ENCODE peak calls at places on chromosomes 6 and 20, in nine cellular contexts. Q is cardiac fibroblast, Z is left lung, X is IMR-90, V is Panc1, L is ovary, W is neural crest cell, P is spleen, M is psoas muscle. H is an unnamed sample.

GRCh38 chr6:47810885-47811284 is 29.1 kb downstream of the OPN5 start:
- DNase-seq in X (no peak), V (no peak), Z (no peak), W (no peak), M (no peak), L (no peak), Q (no peak), P (no peak), H (no peak)

GRCh38 chr6:125759184-125759902 is 9.9 kb downstream of the HEY2 start:
- DNase-seq in P (no peak), X (no peak), V (no peak), L (no peak), Q (no peak), M (no peak), W (peak; percentile 31), Z (peak; percentile 75), H (peak; percentile 92)

GRCh38 chr20:8213831-8214587 is 81.9 kb downstream of the PLCB1 start:
- DNase-seq in W (no peak), Q (no peak), M (no peak), L (no peak), Z (no peak), P (no peak), X (no peak), V (no peak), H (no peak)

GRCh38 chr6:1380625-1381396 is 8.6 kb upstream of the FOXF2 start:
- DNase-seq in X (no peak), Q (no peak), V (no peak), Z (no peak), P (no peak), L (no peak), M (no peak), W (no peak), H (no peak)

GRCh38 chr6:148907573-148907972 is 160.7 kb downstream of the UST start:
- DNase-seq in M (no peak), V (no peak), P (no peak), Q (no peak), L (no peak), X (no peak), W (no peak), Z (no peak), H (no peak)

GRCh38 chr20:32150291-32150848 is 40.9 kb downstream of the TM9SF4 start:
- DNase-seq in W (no peak), M (no peak), Q (no peak), P (peak; percentile 58), L (no peak), Z (no peak), V (no peak), X (no peak), H (peak; percentile 61)

GRCh38 chr20:36093804-36094145 is 60.8 kb upstream of the EPB41L1 start:
- DNase-seq in Q (no peak), V (no peak), M (no peak), P (no peak), X (no peak), W (no peak), Z (no peak), L (no peak), H (no peak)

GRCh38 chr6:41589223-41589622 is 43.0 kb downstream of the FOXP4 start:
- DNase-seq in V (no peak), M (no peak), X (no peak), W (no peak), P (no peak), L (no peak), Z (peak; percentile 33), Q (no peak), H (no peak)

GRCh38 chr20:1336699-1337387 is 7.9 kb upstream of the SDCBP2 start:
- DNase-seq in W (no peak), P (peak; percentile 89), Z (peak; percentile 89), L (peak; percentile 79), M (peak; percentile 85), X (no peak), V (no peak), Q (peak; percentile 84), H (no peak)

GRCh38 chr6:144588674-144589325 is 303.7 kb downstream of the UTRN start:
- DNase-seq in V (no peak), L (no peak), P (no peak), Q (peak; percentile 20), M (no peak), W (no peak), X (no peak), Z (no peak), H (no peak)

GRCh38 chr6:154923199-154923869 is 71.8 kb upstream of the TIAM2 start:
- DNase-seq in W (no peak), Z (no peak), Q (no peak), P (no peak), V (no peak), L (no peak), X (no peak), M (no peak), H (no peak)

GRCh38 chr6:40788661-40789111 is 201.5 kb upstream of the LRFN2 start:
- DNase-seq in V (no peak), M (no peak), Z (no peak), X (no peak), L (peak; percentile 22), Q (peak; percentile 34), P (no peak), W (no peak), H (no peak)

GRCh38 chr6:53979468-53980067 is 131.7 kb upstream of the MLIP start:
- DNase-seq in L (no peak), Z (no peak), V (peak; percentile 33), M (no peak), Q (peak; percentile 69), W (peak; percentile 24), X (peak; percentile 61), P (no peak), H (no peak)

GRCh38 chr20:49874601-49875116 is 40.7 kb downstream of the SPATA2 start:
- DNase-seq in L (no peak), Q (no peak), W (no peak), Z (no peak), X (no peak), V (no peak), M (no peak), P (no peak), H (no peak)

GRCh38 chr6:85864453-85865401 is 222.0 kb upstream of the SYNCRIP start:
- DNase-seq in W (no peak), X (peak; percentile 31), M (no peak), L (no peak), Z (peak; percentile 45), V (no peak), P (no peak), Q (peak; percentile 43), H (no peak)

GRCh38 chr20:59514554-59514953 is 89.8 kb upstream of the PHACTR3 start:
- DNase-seq in L (no peak), W (no peak), X (no peak), M (no peak), Q (no peak), V (no peak), P (no peak), Z (no peak), H (no peak)

GRCh38 chr6:46129634-46130505 is at the start of gene ENPP4:
- DNase-seq in V (peak; percentile 92), M (peak; percentile 95), W (peak; percentile 90), P (peak; percentile 97), L (peak; percentile 78), Z (peak; percentile 94), X (peak; percentile 23), Q (peak; percentile 77), H (peak; percentile 89)
- TF ChIP-seq CTCF in V (no peak), M (no peak), W (peak; percentile 16), P (no peak), L (no peak), Z (no peak), X (no peak), Q (no peak), H (peak; percentile 23)

DNA sequence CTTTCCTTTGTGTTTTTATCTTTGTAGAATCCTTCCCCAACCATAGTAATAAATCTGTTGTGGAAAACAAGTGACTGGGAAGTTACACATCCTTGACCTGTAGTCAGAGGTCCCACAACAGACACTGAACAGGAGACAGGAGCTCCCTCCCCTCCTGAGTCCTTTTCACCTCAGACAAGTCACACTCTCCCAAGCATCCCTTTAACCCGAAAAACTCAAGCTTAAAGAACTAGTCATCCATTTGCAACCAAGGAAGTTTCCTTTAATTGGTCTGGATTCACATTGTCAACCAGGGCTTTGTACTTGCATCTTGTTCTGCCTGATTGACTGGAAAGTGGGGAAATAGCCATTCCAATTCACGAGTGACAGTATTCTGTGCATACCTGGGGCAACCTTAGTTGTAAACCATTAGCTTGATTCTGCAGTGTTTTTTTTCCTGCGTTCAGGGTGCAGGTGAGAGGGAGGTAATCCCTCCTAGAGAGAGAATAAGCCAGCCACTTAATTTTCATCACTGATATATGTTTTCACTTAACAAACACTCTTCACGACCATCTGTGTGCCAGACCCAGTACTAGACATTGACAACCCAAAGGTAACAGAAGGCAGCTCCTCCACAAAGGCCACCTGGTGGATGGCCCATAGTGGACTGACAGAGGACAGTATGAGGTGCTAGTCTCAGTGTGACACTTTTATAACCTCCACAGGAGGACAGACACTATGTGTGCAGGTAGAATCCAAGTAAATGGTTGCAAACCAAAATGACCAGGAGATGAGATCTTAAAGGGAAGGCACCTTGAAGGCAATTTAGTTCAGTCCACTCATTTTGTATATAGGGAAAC is 112.4 kb downstream of the SLX4IP start:
- DNase-seq in L (no peak), Q (no peak), Z (no peak), W (no peak), X (peak; percentile 5), M (no peak), P (no peak), V (no peak), H (no peak)
- TF ChIP-seq CTCF in L (no peak), Q (no peak), Z (no peak), W (no peak), X (no peak), M (no peak), P (no peak), V (no peak), H (no peak)

DNA sequence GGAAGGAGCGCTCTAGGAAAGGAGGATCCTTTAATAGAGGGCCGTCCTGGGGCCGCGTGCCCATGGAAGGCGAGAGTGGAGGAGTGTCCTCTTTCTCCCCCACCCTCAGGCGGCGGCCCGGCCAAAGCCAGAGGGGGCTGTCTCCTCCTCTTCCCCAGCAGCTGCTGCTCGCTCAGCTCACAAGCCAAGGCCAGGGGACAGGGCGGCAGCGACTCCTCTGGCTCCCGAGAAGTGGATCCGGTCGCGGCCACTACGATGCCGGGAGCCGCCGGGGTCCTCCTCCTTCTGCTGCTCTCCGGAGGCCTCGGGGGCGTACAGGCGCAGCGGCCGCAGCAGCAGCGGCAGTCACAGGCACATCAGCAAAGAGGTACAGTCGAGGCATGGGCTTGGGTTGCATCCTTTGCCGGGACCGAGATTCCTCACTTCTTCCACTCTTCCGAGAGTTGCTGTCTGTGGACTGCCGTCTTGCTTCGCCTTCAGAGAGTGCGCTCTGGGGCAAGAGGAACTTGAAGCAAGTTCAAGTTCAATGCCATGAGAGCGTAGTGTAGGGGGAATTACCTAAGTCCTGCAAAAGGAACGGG is at the start of gene LAMA2:
- DNase-seq in V (no peak), M (peak; percentile 94), P (peak; percentile 75), Z (peak; percentile 82), L (peak; percentile 89), W (peak; percentile 63), Q (peak; percentile 87), X (peak; percentile 55), H (peak; percentile 94)
- TF ChIP-seq CTCF in V (no peak), M (peak; percentile 15), P (no peak), Z (no peak), L (peak; percentile 33), W (no peak), Q (peak; percentile 9), X (peak; percentile 6), H (peak; percentile 52)

DNA sequence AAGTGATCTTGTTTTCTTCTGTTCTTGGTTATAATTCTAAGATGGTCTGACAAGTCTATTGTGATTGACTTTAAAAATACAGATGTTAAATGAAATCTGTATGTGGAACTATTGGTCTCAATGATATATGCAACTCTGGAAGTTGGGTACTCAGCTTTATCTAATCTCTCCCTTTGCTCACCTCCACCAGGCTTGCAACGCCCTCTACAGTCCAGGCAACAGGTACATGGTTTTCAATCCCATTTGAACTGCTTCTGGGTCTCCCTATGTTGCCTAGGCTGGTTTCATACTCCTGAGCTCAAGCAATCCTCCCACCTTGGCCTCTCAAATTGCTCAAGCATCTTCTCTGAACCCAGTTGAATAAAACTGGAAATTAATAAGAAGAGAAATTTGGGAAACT is 25.6 kb upstream of the HLA-DQB1 start:
- DNase-seq in Q (no peak), X (no peak), W (no peak), V (peak; percentile 17), Z (no peak), P (no peak), L (no peak), M (no peak), H (no peak)
- TF ChIP-seq CTCF in Q (peak; percentile 16), X (no peak), W (no peak), V (peak; percentile 70), Z (peak; percentile 29), P (peak; percentile 45), L (no peak), M (no peak), H (no peak)

H was measured in chondrocyte.